ENCODE peak calls at places on chromosomes 4 and X, in four cellular contexts. V is right atrium auricular region, S is aorta, L is psoas muscle. I is an unnamed sample. For H3K27me3, the result is how much of the 10 kb centered on the place peaks cover.

GRCh38 chrX:136376713-136377112 is 76.0 kb downstream of the ADGRG4 start:
- DNase-seq in L (no peak), V (no peak), S (no peak), I (no peak)

GRCh38 chr4:110614173-110614948 is 8.5 kb downstream of the PITX2 start:
- DNase-seq in S (no peak), L (no peak), V (no peak), I (no peak)

GRCh38 chr4:128288689-128289106 is 1.1 kb upstream of the PGRMC2 start:
- DNase-seq in S (no peak), V (no peak), L (no peak), I (no peak)

GRCh38 chr4:159221280-159221679 is 118.4 kb downstream of the RAPGEF2 start:
- DNase-seq in L (no peak), S (no peak), V (no peak), I (no peak)

GRCh38 chrX:66728818-66729271 is 90.0 kb upstream of the EDA2R start:
- DNase-seq in S (peak), V (no peak), L (no peak), I (no peak)

GRCh38 chr4:101321481-101322042 is 25.8 kb downstream of the PPP3CA start:
- DNase-seq in S (no peak), L (no peak), V (no peak), I (no peak)

GRCh38 chr4:106898621-106899230 is 137.4 kb downstream of the DKK2 start:
- DNase-seq in S (no peak), L (no peak), V (no peak), I (peak)

GRCh38 chr4:172630289-172630688 is 538.3 kb upstream of the GALNT7 start:
- DNase-seq in V (no peak), S (no peak), L (no peak), I (no peak)

GRCh38 chrX:15511563-15511962 is 11.0 kb downstream of the BMX start:
- DNase-seq in V (no peak), S (no peak), L (no peak), I (no peak)

GRCh38 chr4:159171287-159171686 is 68.4 kb downstream of the RAPGEF2 start:
- DNase-seq in V (no peak), S (no peak), L (no peak), I (no peak)

GRCh38 chr4:1793496-1793840 is 375 bp downstream of the FGFR3 start:
- DNase-seq in S (peak), L (no peak), V (no peak), I (peak)

GRCh38 chrX:102516314-102516936 is at the start of gene TMSB15A:
- DNase-seq in L (peak), V (peak), S (peak), I (peak)

GRCh38 chr4:98113005-98113404 is 30.3 kb downstream of the STPG2 start:
- DNase-seq in L (no peak), V (no peak), S (no peak), I (no peak)

GRCh38 chrX:107840971-107841370 is 15.3 kb downstream of the MID2 start:
- DNase-seq in V (no peak), L (no peak), S (no peak), I (no peak)

GRCh38 chr4:18075823-18076433 is 54.4 kb upstream of the LCORL start:
- DNase-seq in V (no peak), S (no peak), L (peak), I (no peak)

GRCh38 chrX:127324128-127324527 is 504.6 kb downstream of the PRR32 start:
- DNase-seq in V (no peak), L (no peak), S (no peak), I (no peak)
- H3K27me3 ChIP-seq in V (under half), L (under half), S (under half), I (under half)

GRCh38 chr4:147479817-147480216 is 1.1 kb upstream of the EDNRA start:
- DNase-seq in S (peak), L (no peak), V (no peak), I (no peak)

GRCh38 chr4:147479376-147479775 is 1.5 kb upstream of the EDNRA start:
- DNase-seq in V (no peak), S (no peak), L (no peak), I (no peak)

GRCh38 chr4:147481577-147482109 is 746 bp downstream of the EDNRA start:
- DNase-seq in L (no peak), S (no peak), V (no peak), I (no peak)

GRCh38 chr4:147480891-147481576 is at the start of gene EDNRA:
- DNase-seq in S (peak), V (no peak), L (peak), I (peak)

GRCh38 chr4:147480502-147480890 is 401 bp upstream of the EDNRA start:
- DNase-seq in S (peak), V (no peak), L (no peak), I (no peak)
- H3K4me3 ChIP-seq in S (peak), V (peak), L (peak), I (no peak)

GRCh38 chr4:157994863-157995262 is 178.0 kb downstream of the GASK1B start:
- DNase-seq in L (no peak), V (no peak), S (no peak), I (no peak)

GRCh38 chr4:157996598-157996997 is 176.2 kb downstream of the GASK1B start:
- DNase-seq in V (no peak), S (no peak), L (no peak), I (no peak)

GRCh38 chr4:157992948-157993839 is 179.6 kb downstream of the GASK1B start:
- DNase-seq in V (no peak), S (no peak), L (no peak), I (no peak)

GRCh38 chr4:157997296-157997695 is 175.5 kb downstream of the GASK1B start:
- DNase-seq in S (no peak), V (no peak), L (no peak), I (no peak)

DNA sequence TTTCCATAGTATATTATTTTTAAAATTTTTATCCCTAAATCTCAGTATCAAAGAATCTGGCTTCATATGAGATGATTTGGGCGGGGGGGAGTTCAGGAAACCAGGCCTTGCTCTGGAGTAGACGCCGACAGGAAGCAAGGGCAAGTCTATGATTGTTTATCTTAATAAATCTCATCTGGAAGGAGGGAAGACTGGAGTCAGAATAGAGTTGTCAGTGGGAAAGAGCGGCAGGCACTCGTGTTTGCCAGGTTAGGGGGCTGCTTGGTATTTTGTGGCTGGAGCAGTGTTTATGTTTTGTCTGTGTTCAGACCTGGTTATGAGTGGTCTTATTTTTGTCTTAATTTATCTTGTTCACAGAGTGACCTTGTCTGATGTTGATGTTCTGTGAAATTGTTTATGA is 176.8 kb downstream of the GASK1B start:
- DNase-seq in V (no peak), L (no peak), S (peak), I (no peak)
- H3K27me3 ChIP-seq in V (under half), L (under half), S (under half), I (under half)

DNA sequence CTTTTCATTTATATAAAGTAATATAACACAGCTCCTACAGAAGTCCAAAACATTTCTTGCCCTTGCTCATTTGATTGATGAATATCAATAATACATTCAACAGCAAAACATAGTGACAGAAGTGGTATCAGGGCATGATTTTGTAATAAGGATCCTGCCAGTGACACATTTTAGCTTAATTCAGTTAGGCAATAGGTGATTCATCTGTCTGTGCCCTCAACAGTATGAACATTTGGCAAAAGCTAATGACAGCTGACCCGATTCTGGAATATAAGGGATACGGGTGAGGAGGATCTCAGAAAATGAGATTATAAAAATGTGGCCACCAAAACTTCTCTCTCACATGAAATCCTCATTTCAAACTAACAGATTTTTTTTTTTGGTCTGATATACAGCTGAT is 294.0 kb downstream of the CAMK2D start:
- DNase-seq in S (no peak), L (no peak), V (no peak), I (no peak)
- H3K4me3 ChIP-seq in S (no peak), L (peak), V (no peak), I (no peak)

DNA sequence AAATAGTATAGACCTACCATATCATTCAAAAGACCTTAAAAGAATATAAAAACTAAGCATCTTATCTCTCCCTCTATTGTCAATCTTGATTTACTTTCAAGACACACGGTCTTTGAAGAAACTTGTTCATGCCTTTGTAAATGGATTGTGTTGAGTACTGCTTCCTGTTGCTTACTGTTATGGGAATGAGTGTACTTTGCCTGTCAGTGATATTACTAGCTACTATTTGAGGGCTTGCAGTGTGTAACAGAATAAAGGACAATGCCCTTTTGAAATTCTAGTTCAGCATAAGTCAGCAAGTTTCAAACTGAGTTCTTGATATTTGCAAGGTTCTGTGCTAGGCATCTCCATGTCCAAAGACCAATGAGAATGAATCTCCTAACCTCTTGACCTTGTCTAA is 36.0 kb downstream of the CDKL5 start:
- DNase-seq in S (no peak), V (no peak), L (no peak), I (no peak)
- H3K27me3 ChIP-seq in S (under half), V (under half), L (under half), I (under half)

GRCh38 chrX:65668362-65669310 is 1.2 kb downstream of the MSN start:
- DNase-seq in L (peak), V (peak), S (peak), I (peak)

GRCh38 chrX:65674351-65674893 is 7.0 kb downstream of the MSN start:
- DNase-seq in S (no peak), L (no peak), V (no peak), I (no peak)

GRCh38 chrX:65673857-65674350 is 6.5 kb downstream of the MSN start:
- DNase-seq in S (no peak), V (no peak), L (no peak), I (no peak)

GRCh38 chrX:65671966-65672365 is 4.5 kb downstream of the MSN start:
- DNase-seq in V (no peak), S (no peak), L (no peak), I (no peak)

DNA sequence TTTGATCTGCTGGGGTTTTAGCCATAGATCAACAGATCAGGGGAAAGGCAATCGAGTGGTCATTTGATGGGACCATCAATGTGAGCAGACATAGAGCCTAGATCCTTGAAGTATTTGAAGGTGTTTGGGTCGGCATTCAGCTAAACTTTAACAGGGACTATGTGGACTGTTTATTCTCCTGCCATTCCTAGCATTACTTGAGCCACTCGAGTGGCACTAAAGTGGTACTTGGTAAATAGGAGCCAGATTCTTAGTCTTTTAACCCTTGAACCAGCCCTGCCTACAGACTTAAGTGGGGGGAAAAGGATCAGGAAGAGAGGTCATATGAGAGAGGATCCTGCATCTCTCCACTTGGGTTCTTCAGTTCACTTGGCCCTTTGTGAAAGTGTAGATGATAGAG is 3.8 kb downstream of the MSN start:
- DNase-seq in L (no peak), V (no peak), S (no peak), I (no peak)
- H3K4me3 ChIP-seq in L (peak), V (no peak), S (peak), I (peak)